ENCODE peak calls at places on chromosomes 7 and 10, in eight cellular contexts. R, F, Q, Z, X, L, Y and S are unnamed samples.
A peak's percentile ranks its signal among the peaks of the same experiment; 100 is the strongest.

GRCh38 chr10:45488365-45488764 is 114.3 kb downstream of the ALOX5 start:
- DNase-seq in F (no peak), L (no peak), Q (no peak), Y (no peak), Z (no peak), X (no peak), R (no peak), S (no peak)

GRCh38 chr7:107559864-107560263 is 3.9 kb downstream of the COG5 start:
- DNase-seq in Y (no peak), Q (peak; percentile 10), F (peak; percentile 86), R (no peak), L (no peak), X (peak; percentile 50), Z (no peak), S (peak; percentile 73)

GRCh38 chr10:113060221-113061053 is 110.4 kb downstream of the TCF7L2 start:
- DNase-seq in Y (no peak), Q (no peak), L (no peak), X (no peak), R (no peak), F (no peak), Z (no peak), S (no peak)

GRCh38 chr10:61024801-61025201 is 80.8 kb upstream of the RHOBTB1 start:
- DNase-seq in X (peak; percentile 26), Q (no peak), R (no peak), Z (no peak), Y (no peak), L (no peak), F (peak; percentile 23), S (peak; percentile 7)

GRCh38 chr7:138243430-138243829 is 167.2 kb downstream of the AKR1D1 start:
- DNase-seq in F (peak; percentile 34), Q (no peak), Z (no peak), Y (no peak), R (no peak), X (peak; percentile 55), L (peak; percentile 14), S (peak; percentile 61)

GRCh38 chr10:12929381-12929780 is 72.1 kb downstream of the CCDC3 start:
- DNase-seq in R (no peak), F (no peak), L (no peak), Q (no peak), Z (no peak), Y (no peak), X (no peak), S (no peak)

GRCh38 chr7:117399820-117400422 is 27.4 kb downstream of the ASZ1 start:
- DNase-seq in Q (peak; percentile 43), Z (no peak), X (no peak), R (no peak), L (no peak), Y (peak; percentile 14), F (no peak), S (no peak)

GRCh38 chr7:42522227-42522991 is 285.4 kb upstream of the GLI3 start:
- DNase-seq in R (no peak), Q (no peak), X (no peak), F (peak; percentile 88), L (no peak), Y (no peak), Z (no peak), S (peak; percentile 8)

GRCh38 chr7:137664846-137665245 is 181.9 kb downstream of the DGKI start:
- DNase-seq in L (no peak), Z (no peak), F (peak; percentile 22), R (no peak), Y (no peak), X (no peak), Q (peak; percentile 23), S (no peak)

GRCh38 chr7:56007167-56007652 is 42.8 kb downstream of the NIPSNAP2 start:
- DNase-seq in Q (no peak), X (no peak), L (no peak), Z (no peak), Y (peak; percentile 26), F (peak; percentile 33), R (no peak), S (no peak)

GRCh38 chr7:123169065-123169464 is 30.7 kb downstream of the SLC13A1 start:
- DNase-seq in Q (no peak), R (no peak), L (no peak), X (no peak), Z (no peak), Y (no peak), F (no peak), S (no peak)

GRCh38 chr10:114278140-114278883 is 39.3 kb downstream of the VWA2 start:
- DNase-seq in X (no peak), Q (no peak), Y (no peak), L (no peak), Z (no peak), F (no peak), R (no peak), S (no peak)

GRCh38 chr10:24862586-24862985 is 89.8 kb downstream of the PRTFDC1 start:
- DNase-seq in F (no peak), Q (no peak), L (no peak), Y (no peak), X (peak; percentile 51), Z (no peak), R (no peak), S (no peak)

GRCh38 chr10:34001087-34001580 is 666.7 kb upstream of the NRP1 start:
- DNase-seq in Q (peak; percentile 81), L (no peak), F (peak; percentile 27), Z (no peak), R (no peak), Y (no peak), X (no peak), S (peak; percentile 8)